ENCODE peak calls at places on chromosomes 7 and 10, in ten cellular contexts. One of them, this sample, is unnamed.

GRCh38 chr10:83625831-83626360 is 513.4 kb upstream of the GHITM start:
- DNase-seq in endothelial cell: no peak
- DNase-seq in tibial artery: no peak
- DNase-seq in A549: no peak
- DNase-seq in mucosa of descending colon: no peak
- DNase-seq in glutamatergic neuron: no peak
- DNase-seq in DND-41: no peak
- DNase-seq in SK-N-SH: peak; percentile 14
- DNase-seq in upper lobe of right lung: no peak
- DNase-seq in astrocyte: no peak
- DNase-seq in this sample: no peak

GRCh38 chr10:91935886-91936285 is 12.3 kb downstream of the BTAF1 start:
- DNase-seq in tibial artery: no peak
- DNase-seq in astrocyte: no peak
- DNase-seq in DND-41: no peak
- DNase-seq in glutamatergic neuron: no peak
- DNase-seq in upper lobe of right lung: no peak
- DNase-seq in mucosa of descending colon: no peak
- DNase-seq in endothelial cell: no peak
- DNase-seq in A549: no peak
- DNase-seq in SK-N-SH: no peak
- DNase-seq in this sample: no peak

GRCh38 chr10:5538892-5539651 is 14.3 kb downstream of the CALML3 start:
- DNase-seq in DND-41: no peak
- DNase-seq in A549: no peak
- DNase-seq in tibial artery: peak; percentile 7
- DNase-seq in astrocyte: no peak
- DNase-seq in upper lobe of right lung: peak; percentile 30
- DNase-seq in mucosa of descending colon: no peak
- DNase-seq in glutamatergic neuron: no peak
- DNase-seq in endothelial cell: no peak
- DNase-seq in SK-N-SH: no peak
- DNase-seq in this sample: no peak

GRCh38 chr10:60048146-60048545 is 141.8 kb upstream of the CCDC6 start:
- DNase-seq in endothelial cell: peak; percentile 14
- DNase-seq in upper lobe of right lung: no peak
- DNase-seq in DND-41: no peak
- DNase-seq in glutamatergic neuron: no peak
- DNase-seq in A549: no peak
- DNase-seq in SK-N-SH: peak; percentile 6
- DNase-seq in tibial artery: no peak
- DNase-seq in mucosa of descending colon: no peak
- DNase-seq in astrocyte: peak; percentile 42
- DNase-seq in this sample: no peak

GRCh38 chr10:121088524-121088923 is 237.4 kb downstream of the WDR11 start:
- DNase-seq in DND-41: no peak
- DNase-seq in glutamatergic neuron: peak; percentile 64
- DNase-seq in upper lobe of right lung: no peak
- DNase-seq in endothelial cell: peak; percentile 49
- DNase-seq in mucosa of descending colon: no peak
- DNase-seq in tibial artery: no peak
- DNase-seq in astrocyte: no peak
- DNase-seq in SK-N-SH: peak; percentile 49
- DNase-seq in A549: no peak
- DNase-seq in this sample: no peak

GRCh38 chr7:102424129-102424551 is 9.2 kb upstream of the ORAI2 start:
- DNase-seq in upper lobe of right lung: no peak
- DNase-seq in endothelial cell: no peak
- DNase-seq in A549: no peak
- DNase-seq in tibial artery: no peak
- DNase-seq in mucosa of descending colon: no peak
- DNase-seq in SK-N-SH: no peak
- DNase-seq in glutamatergic neuron: peak; percentile 86
- DNase-seq in DND-41: no peak
- DNase-seq in astrocyte: no peak
- DNase-seq in this sample: no peak

GRCh38 chr7:151896486-151896885 is 19.6 kb upstream of the PRKAG2 start:
- DNase-seq in endothelial cell: no peak
- DNase-seq in glutamatergic neuron: no peak
- DNase-seq in tibial artery: no peak
- DNase-seq in mucosa of descending colon: no peak
- DNase-seq in SK-N-SH: no peak
- DNase-seq in DND-41: no peak
- DNase-seq in A549: no peak
- DNase-seq in upper lobe of right lung: no peak
- DNase-seq in astrocyte: no peak
- DNase-seq in this sample: no peak

GRCh38 chr7:141701489-141702046 is 398 bp downstream of the DENND11 start:
- DNase-seq in SK-N-SH: peak; percentile 89
- DNase-seq in astrocyte: peak; percentile 11
- DNase-seq in endothelial cell: peak; percentile 39
- DNase-seq in A549: peak; percentile 35
- DNase-seq in glutamatergic neuron: peak; percentile 63
- DNase-seq in mucosa of descending colon: peak; percentile 72
- DNase-seq in tibial artery: peak; percentile 42
- DNase-seq in upper lobe of right lung: peak; percentile 74
- DNase-seq in DND-41: peak; percentile 82
- DNase-seq in this sample: peak; percentile 43

GRCh38 chr7:159067870-159068787 is 76.5 kb downstream of the VIPR2 start:
- DNase-seq in DND-41: peak; percentile 20
- DNase-seq in astrocyte: no peak
- DNase-seq in upper lobe of right lung: peak; percentile 63
- DNase-seq in mucosa of descending colon: peak; percentile 53
- DNase-seq in endothelial cell: no peak
- DNase-seq in glutamatergic neuron: no peak
- DNase-seq in tibial artery: peak; percentile 79
- DNase-seq in A549: no peak
- DNase-seq in SK-N-SH: no peak
- DNase-seq in this sample: no peak

GRCh38 chr7:53350241-53350640 is 314.8 kb downstream of the POM121L12 start:
- DNase-seq in SK-N-SH: peak; percentile 38
- DNase-seq in glutamatergic neuron: peak; percentile 87
- DNase-seq in tibial artery: no peak
- DNase-seq in A549: no peak
- DNase-seq in upper lobe of right lung: no peak
- DNase-seq in mucosa of descending colon: no peak
- DNase-seq in DND-41: peak; percentile 7
- DNase-seq in endothelial cell: peak; percentile 75
- DNase-seq in astrocyte: no peak
- DNase-seq in this sample: peak; percentile 64

GRCh38 chr7:85535974-85536729 is 349.3 kb upstream of the SEMA3D start:
- DNase-seq in DND-41: no peak
- DNase-seq in A549: no peak
- DNase-seq in mucosa of descending colon: no peak
- DNase-seq in upper lobe of right lung: no peak
- DNase-seq in endothelial cell: no peak
- DNase-seq in astrocyte: no peak
- DNase-seq in tibial artery: no peak
- DNase-seq in SK-N-SH: no peak
- DNase-seq in glutamatergic neuron: no peak
- DNase-seq in this sample: no peak

GRCh38 chr7:47461161-47461560 is 120.8 kb downstream of the TNS3 start:
- DNase-seq in A549: no peak
- DNase-seq in DND-41: no peak
- DNase-seq in endothelial cell: no peak
- DNase-seq in astrocyte: peak; percentile 93
- DNase-seq in SK-N-SH: no peak
- DNase-seq in tibial artery: no peak
- DNase-seq in upper lobe of right lung: peak; percentile 66
- DNase-seq in glutamatergic neuron: no peak
- DNase-seq in mucosa of descending colon: no peak
- DNase-seq in this sample: no peak

GRCh38 chr7:39644170-39644569 is 20.8 kb downstream of the RALA start:
- DNase-seq in astrocyte: peak; percentile 77
- DNase-seq in SK-N-SH: no peak
- DNase-seq in mucosa of descending colon: no peak
- DNase-seq in DND-41: no peak
- DNase-seq in glutamatergic neuron: no peak
- DNase-seq in A549: no peak
- DNase-seq in upper lobe of right lung: no peak
- DNase-seq in tibial artery: no peak
- DNase-seq in endothelial cell: no peak
- DNase-seq in this sample: no peak

GRCh38 chr10:33876547-33877400 is 542.3 kb upstream of the NRP1 start:
- DNase-seq in endothelial cell: no peak
- DNase-seq in glutamatergic neuron: no peak
- DNase-seq in upper lobe of right lung: no peak
- DNase-seq in A549: peak; percentile 24
- DNase-seq in tibial artery: peak; percentile 29
- DNase-seq in DND-41: no peak
- DNase-seq in astrocyte: no peak
- DNase-seq in SK-N-SH: no peak
- DNase-seq in mucosa of descending colon: no peak
- DNase-seq in this sample: no peak

GRCh38 chr10:22682237-22683192 is 31.9 kb downstream of the PIP4K2A start:
- DNase-seq in DND-41: peak; percentile 83
- DNase-seq in astrocyte: peak; percentile 91
- DNase-seq in SK-N-SH: no peak
- DNase-seq in mucosa of descending colon: no peak
- DNase-seq in tibial artery: no peak
- DNase-seq in endothelial cell: no peak
- DNase-seq in upper lobe of right lung: no peak
- DNase-seq in A549: peak; percentile 24
- DNase-seq in glutamatergic neuron: no peak
- DNase-seq in this sample: no peak

GRCh38 chr7:43648725-43649406 is 66.0 kb downstream of the STK17A start:
- DNase-seq in mucosa of descending colon: peak; percentile 68
- DNase-seq in DND-41: peak; percentile 87
- DNase-seq in astrocyte: peak; percentile 97
- DNase-seq in glutamatergic neuron: no peak
- DNase-seq in A549: no peak
- DNase-seq in tibial artery: no peak
- DNase-seq in SK-N-SH: no peak
- DNase-seq in upper lobe of right lung: no peak
- DNase-seq in endothelial cell: no peak
- DNase-seq in this sample: no peak

GRCh38 chr7:95781967-95782586 is 9.7 kb downstream of the DYNC1I1 start:
- DNase-seq in astrocyte: no peak
- DNase-seq in endothelial cell: no peak
- DNase-seq in mucosa of descending colon: no peak
- DNase-seq in A549: no peak
- DNase-seq in tibial artery: no peak
- DNase-seq in DND-41: no peak
- DNase-seq in upper lobe of right lung: no peak
- DNase-seq in SK-N-SH: no peak
- DNase-seq in glutamatergic neuron: no peak
- DNase-seq in this sample: no peak

GRCh38 chr7:101124376-101125056 is 2.4 kb upstream of the SERPINE1 start:
- DNase-seq in SK-N-SH: no peak
- DNase-seq in A549: peak; percentile 76
- DNase-seq in upper lobe of right lung: no peak
- DNase-seq in glutamatergic neuron: no peak
- DNase-seq in mucosa of descending colon: no peak
- DNase-seq in astrocyte: peak; percentile 92
- DNase-seq in DND-41: peak; percentile 59
- DNase-seq in tibial artery: no peak
- DNase-seq in endothelial cell: peak; percentile 34
- DNase-seq in this sample: no peak

GRCh38 chr7:157587487-157588270 is 250.9 kb downstream of the DNAJB6 start:
- DNase-seq in mucosa of descending colon: no peak
- DNase-seq in SK-N-SH: no peak
- DNase-seq in glutamatergic neuron: no peak
- DNase-seq in DND-41: no peak
- DNase-seq in astrocyte: no peak
- DNase-seq in tibial artery: no peak
- DNase-seq in upper lobe of right lung: peak; percentile 37
- DNase-seq in endothelial cell: no peak
- DNase-seq in A549: no peak
- DNase-seq in this sample: no peak

GRCh38 chr7:11557627-11558026 is 274.4 kb downstream of the THSD7A start:
- DNase-seq in astrocyte: peak; percentile 8
- DNase-seq in A549: no peak
- DNase-seq in upper lobe of right lung: no peak
- DNase-seq in glutamatergic neuron: no peak
- DNase-seq in endothelial cell: peak; percentile 13
- DNase-seq in SK-N-SH: no peak
- DNase-seq in DND-41: no peak
- DNase-seq in mucosa of descending colon: no peak
- DNase-seq in tibial artery: peak; percentile 27
- DNase-seq in this sample: no peak
- TF ChIP-seq CTCF in astrocyte: no peak
- TF ChIP-seq CTCF in A549: peak; percentile 18
- TF ChIP-seq CTCF in upper lobe of right lung: peak; percentile 26
- TF ChIP-seq CTCF in glutamatergic neuron: peak; percentile 44
- TF ChIP-seq CTCF in endothelial cell: peak; percentile 27
- TF ChIP-seq CTCF in SK-N-SH: peak; percentile 24
- TF ChIP-seq CTCF in DND-41: peak; percentile 24
- TF ChIP-seq CTCF in mucosa of descending colon: no peak
- TF ChIP-seq CTCF in tibial artery: no peak
- TF ChIP-seq CTCF in this sample: peak; percentile 29

GRCh38 chr7:32479574-32480200 is 10.5 kb downstream of the LSM5 start:
- DNase-seq in upper lobe of right lung: no peak
- DNase-seq in mucosa of descending colon: no peak
- DNase-seq in glutamatergic neuron: peak; percentile 31
- DNase-seq in astrocyte: no peak
- DNase-seq in tibial artery: no peak
- DNase-seq in DND-41: peak; percentile 24
- DNase-seq in endothelial cell: peak; percentile 42
- DNase-seq in SK-N-SH: peak; percentile 66
- DNase-seq in A549: peak; percentile 62
- DNase-seq in this sample: peak; percentile 28
- TF ChIP-seq CTCF in upper lobe of right lung: peak; percentile 64
- TF ChIP-seq CTCF in mucosa of descending colon: peak; percentile 56
- TF ChIP-seq CTCF in glutamatergic neuron: peak; percentile 76
- TF ChIP-seq CTCF in astrocyte: peak; percentile 87
- TF ChIP-seq CTCF in tibial artery: peak; percentile 58
- TF ChIP-seq CTCF in DND-41: peak; percentile 79
- TF ChIP-seq CTCF in endothelial cell: peak; percentile 81
- TF ChIP-seq CTCF in SK-N-SH: peak; percentile 97
- TF ChIP-seq CTCF in A549: peak; percentile 92
- TF ChIP-seq CTCF in this sample: peak; percentile 85

DNA sequence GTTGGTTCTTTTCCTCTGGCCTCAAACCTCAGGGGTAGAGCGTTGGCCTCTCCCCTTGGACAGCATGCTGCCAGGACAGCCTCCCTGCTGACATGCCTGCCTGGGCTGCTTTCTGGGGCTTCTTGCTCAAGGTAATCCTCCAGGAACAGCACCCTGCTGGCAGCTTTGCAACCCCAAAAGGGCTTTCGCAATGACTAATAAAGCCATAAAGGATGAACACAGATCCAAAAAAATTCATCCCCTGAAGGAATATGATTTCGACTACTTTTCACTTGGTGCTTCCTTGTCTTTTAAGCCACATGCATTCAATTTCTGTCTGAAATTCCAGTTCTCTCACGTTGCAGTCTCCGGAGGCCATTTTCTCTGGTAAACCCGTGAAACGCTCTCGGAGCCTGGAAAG is 15.1 kb upstream of the SH3PXD2A start:
- DNase-seq in astrocyte: no peak
- DNase-seq in upper lobe of right lung: no peak
- DNase-seq in endothelial cell: no peak
- DNase-seq in tibial artery: no peak
- DNase-seq in mucosa of descending colon: no peak
- DNase-seq in DND-41: no peak
- DNase-seq in A549: no peak
- DNase-seq in glutamatergic neuron: no peak
- DNase-seq in SK-N-SH: no peak
- DNase-seq in this sample: no peak
- TF ChIP-seq CTCF in astrocyte: no peak
- TF ChIP-seq CTCF in upper lobe of right lung: no peak
- TF ChIP-seq CTCF in endothelial cell: no peak
- TF ChIP-seq CTCF in tibial artery: no peak
- TF ChIP-seq CTCF in mucosa of descending colon: no peak
- TF ChIP-seq CTCF in DND-41: no peak
- TF ChIP-seq CTCF in A549: no peak
- TF ChIP-seq CTCF in glutamatergic neuron: no peak
- TF ChIP-seq CTCF in SK-N-SH: no peak
- TF ChIP-seq CTCF in this sample: no peak

GRCh38 chr7:30511973-30512662 is 7.5 kb upstream of the GGCT start:
- DNase-seq in DND-41: no peak
- DNase-seq in tibial artery: no peak
- DNase-seq in mucosa of descending colon: no peak
- DNase-seq in upper lobe of right lung: no peak
- DNase-seq in A549: no peak
- DNase-seq in astrocyte: no peak
- DNase-seq in SK-N-SH: no peak
- DNase-seq in glutamatergic neuron: no peak
- DNase-seq in endothelial cell: no peak
- DNase-seq in this sample: no peak
- TF ChIP-seq CTCF in DND-41: no peak
- TF ChIP-seq CTCF in tibial artery: no peak
- TF ChIP-seq CTCF in mucosa of descending colon: no peak
- TF ChIP-seq CTCF in upper lobe of right lung: no peak
- TF ChIP-seq CTCF in A549: no peak
- TF ChIP-seq CTCF in astrocyte: no peak
- TF ChIP-seq CTCF in SK-N-SH: no peak
- TF ChIP-seq CTCF in glutamatergic neuron: no peak
- TF ChIP-seq CTCF in endothelial cell: no peak
- TF ChIP-seq CTCF in this sample: no peak

This sample was measured in neural crest cell.